ENCODE peak calls at places on chromosomes 1 and 21, in ten cellular contexts. G is GM23338, S is vagina, B is spleen, F is HCT116, P is endothelial cell of umbilical vein, E is GM12892, V is Panc1, R is transverse colon, Z is K562. W is an unnamed sample.

GRCh38 chr1:150060260-150060659 is 7.3 kb upstream of the VPS45 start:
- DNase-seq in G (no peak), S (no peak), B (no peak), F (no peak), P (no peak), E (no peak), V (no peak), R (no peak), Z (no peak), W (no peak)

GRCh38 chr1:46451948-46452930 is 37.4 kb upstream of the DMBX1 start:
- DNase-seq in G (no peak), S (no peak), B (no peak), F (no peak), P (no peak), E (no peak), V (no peak), R (no peak), Z (no peak), W (no peak)

GRCh38 chr1:84959294-84959693 is 37.6 kb downstream of the MCOLN2 start:
- DNase-seq in G (no peak), S (no peak), B (no peak), F (no peak), P (no peak), E (no peak), V (no peak), R (no peak), Z (no peak), W (no peak)

GRCh38 chr21:42308914-42309752 is 6.1 kb downstream of the TFF3 start:
- DNase-seq in G (no peak), S (no peak), B (no peak), F (no peak), P (no peak), E (no peak), V (no peak), R (no peak), Z (peak), W (no peak)

GRCh38 chr1:240492832-240493440 is 119.0 kb downstream of the GREM2 start:
- DNase-seq in G (peak), S (no peak), B (no peak), F (no peak), P (no peak), E (no peak), V (no peak), R (peak), Z (peak), W (no peak)

GRCh38 chr1:178501705-178502329 is 5.1 kb upstream of the CLEC20A start:
- DNase-seq in G (peak), S (no peak), B (peak), F (peak), P (peak), E (peak), V (peak), R (peak), Z (peak), W (peak)

GRCh38 chr1:82226198-82226505 is 425.4 kb downstream of the ADGRL2 start:
- DNase-seq in G (no peak), S (no peak), B (no peak), F (no peak), P (peak), E (no peak), V (no peak), R (no peak), Z (no peak), W (peak)

GRCh38 chr1:224591326-224591725 is 24.8 kb upstream of the CNIH3 start:
- DNase-seq in G (no peak), S (peak), B (no peak), F (no peak), P (no peak), E (no peak), V (no peak), R (no peak), Z (no peak), W (no peak)

GRCh38 chr1:193368302-193368701 is 181.9 kb upstream of the B3GALT2 start:
- DNase-seq in G (no peak), S (no peak), B (no peak), F (no peak), P (peak), E (no peak), V (no peak), R (no peak), Z (no peak), W (no peak)

GRCh38 chr1:173161510-173162221 is 45.5 kb downstream of the TNFSF4 start:
- DNase-seq in G (no peak), S (no peak), B (no peak), F (peak), P (peak), E (no peak), V (peak), R (no peak), Z (no peak), W (no peak)

GRCh38 chr1:113118266-113118665 is 45.3 kb downstream of the LRIG2 start:
- DNase-seq in G (no peak), S (no peak), B (no peak), F (no peak), P (no peak), E (no peak), V (no peak), R (no peak), Z (no peak), W (no peak)

GRCh38 chr1:2445162-2445822 is 30.8 kb upstream of the PLCH2 start:
- DNase-seq in G (no peak), S (no peak), B (no peak), F (no peak), P (no peak), E (no peak), V (no peak), R (no peak), Z (no peak), W (no peak)
- TF ChIP-seq POLR2AphosphoS5 in G (no peak), S (no peak), B (no peak), F (no peak), P (no peak), E (no peak), V (no peak), R (no peak), Z (no peak), W (no peak)

DNA sequence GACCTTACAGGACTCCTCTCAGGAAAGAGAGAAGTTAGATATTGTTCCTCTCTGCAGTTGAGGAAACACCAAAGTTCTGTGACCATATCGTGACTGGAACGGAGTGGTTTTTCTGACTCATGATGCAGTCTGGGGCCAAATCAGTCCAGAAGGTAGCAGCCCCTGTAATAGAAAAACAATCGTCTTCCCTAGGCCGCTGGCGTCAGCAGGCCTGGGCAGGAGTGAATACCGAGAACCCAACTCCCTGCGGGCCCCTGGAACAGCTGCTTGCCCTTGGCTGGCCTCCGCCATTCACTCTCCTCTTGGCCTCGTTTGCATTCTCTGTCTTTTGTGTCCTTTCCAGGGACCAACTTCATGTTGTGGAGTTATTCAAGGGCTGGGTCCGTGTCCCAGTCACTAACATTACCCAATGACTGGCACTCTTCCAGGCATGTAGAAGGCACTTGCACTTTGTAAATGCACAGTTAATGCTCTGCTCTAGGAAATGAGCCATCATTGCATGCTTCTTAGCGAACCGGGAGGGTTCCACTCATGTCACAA is 10.9 kb upstream of the CD101 start:
- DNase-seq in G (no peak), S (no peak), B (no peak), F (no peak), P (peak), E (no peak), V (no peak), R (peak), Z (no peak), W (peak)
- TF ChIP-seq POLR2AphosphoS5 in G (no peak), S (no peak), B (no peak), F (no peak), P (no peak), E (no peak), V (no peak), R (no peak), Z (no peak), W (no peak)

GRCh38 chr1:55276671-55277376 is 61.7 kb upstream of the USP24 start:
- DNase-seq in G (no peak), S (no peak), B (no peak), F (no peak), P (no peak), E (no peak), V (no peak), R (no peak), Z (no peak), W (no peak)

GRCh38 chr1:55279627-55280026 is 64.5 kb upstream of the USP24 start:
- DNase-seq in G (no peak), S (no peak), B (no peak), F (no peak), P (no peak), E (no peak), V (no peak), R (no peak), Z (no peak), W (no peak)

GRCh38 chr1:55277377-55278130 is 62.4 kb upstream of the USP24 start:
- DNase-seq in G (peak), S (no peak), B (peak), F (peak), P (peak), E (peak), V (peak), R (peak), Z (peak), W (peak)

GRCh38 chr1:55280731-55281130 is 65.6 kb upstream of the USP24 start:
- DNase-seq in G (no peak), S (no peak), B (no peak), F (no peak), P (no peak), E (no peak), V (no peak), R (no peak), Z (no peak), W (no peak)

GRCh38 chr1:55278378-55278777 is 63.2 kb upstream of the USP24 start:
- DNase-seq in G (no peak), S (no peak), B (no peak), F (no peak), P (no peak), E (no peak), V (no peak), R (no peak), Z (no peak), W (no peak)
- TF ChIP-seq POLR2AphosphoS5 in G (no peak), S (no peak), B (no peak), F (no peak), P (no peak), E (no peak), V (no peak), R (no peak), Z (no peak), W (no peak)

DNA sequence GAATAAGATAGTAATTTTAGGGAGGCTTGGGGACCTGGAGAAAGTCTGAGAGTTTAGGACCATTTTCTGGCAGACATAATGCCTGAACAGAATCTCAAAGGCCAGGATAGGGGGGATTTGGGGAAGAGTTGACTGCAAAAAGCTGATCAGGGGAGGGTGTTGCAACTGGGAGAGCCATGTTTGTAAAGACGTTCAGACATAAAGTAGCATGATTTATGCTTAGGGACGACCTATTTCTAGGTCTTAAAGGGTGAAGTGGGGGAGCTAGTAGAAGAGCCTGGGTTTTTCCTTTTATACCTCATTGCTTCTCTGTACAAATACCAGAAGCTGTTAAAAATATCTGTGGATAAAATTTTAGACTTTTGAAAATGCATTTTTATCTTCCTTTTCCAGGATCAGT is 51.2 kb downstream of the FNBP1L start:
- DNase-seq in G (no peak), S (no peak), B (no peak), F (no peak), P (no peak), E (no peak), V (no peak), R (no peak), Z (peak), W (no peak)
- TF ChIP-seq POLR2AphosphoS5 in G (no peak), S (no peak), B (no peak), F (no peak), P (no peak), E (no peak), V (no peak), R (no peak), Z (no peak), W (no peak)

GRCh38 chr1:29416825-29417557 is 180.7 kb downstream of the PTPRU start:
- DNase-seq in G (no peak), S (peak), B (no peak), F (no peak), P (no peak), E (no peak), V (no peak), R (no peak), Z (no peak), W (no peak)
- TF ChIP-seq POLR2AphosphoS5 in G (no peak), S (peak), B (no peak), F (no peak), P (no peak), E (no peak), V (no peak), R (no peak), Z (no peak), W (no peak)

DNA sequence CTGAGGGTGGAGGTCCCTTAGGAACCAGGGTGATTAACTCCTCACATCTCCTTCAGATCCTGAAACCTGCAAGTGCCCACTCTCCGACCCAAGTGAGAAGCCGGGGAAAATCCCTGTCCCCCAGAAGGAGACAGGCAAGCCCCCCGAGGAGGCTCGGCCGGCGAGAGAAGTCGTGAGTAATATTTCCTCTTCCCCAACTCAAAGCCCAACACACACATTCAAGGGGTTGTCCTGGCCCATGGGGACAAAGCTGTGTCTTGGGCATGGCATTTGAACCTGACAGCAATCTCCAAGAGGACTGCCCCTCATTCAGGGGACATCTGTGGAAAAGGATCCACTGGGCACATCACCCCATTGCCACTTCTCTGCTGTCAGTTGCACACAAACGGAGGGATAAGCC is 23.6 kb downstream of the VASH2 start:
- DNase-seq in G (no peak), S (no peak), B (no peak), F (no peak), P (no peak), E (no peak), V (no peak), R (no peak), Z (no peak), W (no peak)
- TF ChIP-seq POLR2AphosphoS5 in G (peak), S (no peak), B (no peak), F (no peak), P (no peak), E (no peak), V (no peak), R (no peak), Z (no peak), W (no peak)